ENCODE peak calls at places on chromosomes 5 and 9, in ten cellular contexts. Z, M, V, K, F, C, B, O, T and U are unnamed samples.

GRCh38 chr5:99702565-99702964 is 773.8 kb upstream of the CHD1 start:
- DNase-seq in M (no peak), O (no peak), K (no peak), Z (no peak), B (no peak), V (no peak), F (no peak), C (no peak), T (no peak), U (no peak)

GRCh38 chr5:180315762-180316212 is 23.9 kb upstream of the MAPK9 start:
- DNase-seq in C (no peak), V (peak), B (peak), K (no peak), Z (no peak), F (peak), M (no peak), O (peak), T (peak), U (peak)

GRCh38 chr9:95131023-95131943 is 186.2 kb downstream of the FANCC start:
- DNase-seq in C (peak), F (peak), K (no peak), T (peak), V (peak), Z (peak), O (peak), M (peak), B (peak), U (peak)

GRCh38 chr9:111700776-111701175 is 39.4 kb downstream of the GNG10 start:
- DNase-seq in F (no peak), B (no peak), V (no peak), K (no peak), M (no peak), O (no peak), T (no peak), Z (no peak), C (no peak), U (no peak)

GRCh38 chr9:132001550-132001949 is 78.1 kb downstream of the MED27 start:
- DNase-seq in K (no peak), M (no peak), O (no peak), V (no peak), C (no peak), Z (no peak), F (no peak), B (no peak), T (no peak), U (no peak)

GRCh38 chr9:93302586-93303257 is 118.8 kb downstream of the WNK2 start:
- DNase-seq in Z (peak), B (peak), T (peak), M (peak), F (peak), O (peak), K (peak), C (no peak), V (peak), U (peak)

GRCh38 chr5:178496661-178497060 is 93.5 kb downstream of the COL23A1 start:
- DNase-seq in T (no peak), M (no peak), C (no peak), O (no peak), B (no peak), Z (no peak), F (no peak), V (no peak), K (no peak), U (no peak)

GRCh38 chr9:131657890-131658752 is 81.8 kb downstream of the RAPGEF1 start:
- DNase-seq in T (peak), M (no peak), O (peak), V (peak), B (peak), Z (no peak), F (peak), C (no peak), K (no peak), U (no peak)

GRCh38 chr5:72065751-72066255 is 41.5 kb upstream of the MAP1B start:
- DNase-seq in V (peak), C (no peak), F (peak), B (no peak), O (no peak), K (no peak), Z (no peak), T (peak), M (peak), U (peak)

GRCh38 chr5:125189451-125190051 is 443.1 kb upstream of the ZNF608 start:
- DNase-seq in T (no peak), K (no peak), V (no peak), B (no peak), O (no peak), Z (no peak), M (no peak), F (no peak), C (no peak), U (peak)

GRCh38 chr5:95591490-95591901 is 28.4 kb upstream of the GPR150 start:
- DNase-seq in T (peak), V (peak), B (no peak), K (no peak), F (peak), Z (no peak), C (no peak), O (no peak), M (no peak), U (peak)

GRCh38 chr5:147805030-147805454 is 22.5 kb upstream of the JAKMIP2 start:
- DNase-seq in M (no peak), V (no peak), B (no peak), K (no peak), O (no peak), Z (no peak), C (no peak), T (no peak), F (no peak), U (no peak)

GRCh38 chr9:114930063-114930812 is at the start of gene TNFSF8:
- DNase-seq in F (no peak), M (no peak), Z (no peak), K (no peak), V (no peak), B (no peak), O (peak), T (no peak), C (no peak), U (peak)

GRCh38 chr5:169992789-169993188 is 12.5 kb upstream of the INSYN2B start:
- DNase-seq in B (no peak), F (no peak), M (no peak), O (no peak), C (no peak), T (no peak), Z (no peak), V (no peak), K (no peak), U (no peak)

GRCh38 chr5:96657068-96657467 is 5.1 kb upstream of the CAST start:
- DNase-seq in T (peak), C (no peak), V (peak), F (peak), B (no peak), O (peak), K (no peak), M (no peak), Z (no peak), U (peak)

GRCh38 chr9:89999534-90000370 is 394.9 kb downstream of the GADD45G start:
- DNase-seq in Z (peak), T (peak), F (peak), B (peak), C (peak), M (no peak), O (peak), V (peak), K (no peak), U (peak)

GRCh38 chr9:103941104-103941503 is 153.0 kb upstream of the SMC2 start:
- DNase-seq in B (no peak), C (no peak), T (no peak), V (no peak), Z (no peak), F (no peak), K (no peak), M (no peak), O (no peak), U (peak)

GRCh38 chr9:121485618-121486531 is 13.8 kb downstream of the GGTA1 start:
- DNase-seq in T (no peak), M (no peak), V (no peak), C (no peak), O (no peak), Z (no peak), K (peak), B (no peak), F (no peak), U (no peak)

GRCh38 chr9:110926828-110927227 is 111.4 kb downstream of the LPAR1 start:
- DNase-seq in Z (no peak), K (no peak), M (no peak), O (no peak), V (no peak), B (no peak), T (no peak), F (no peak), C (no peak), U (no peak)

GRCh38 chr9:129930743-129931142 is 95.5 kb downstream of the USP20 start:
- DNase-seq in C (no peak), K (no peak), M (no peak), O (no peak), Z (no peak), B (no peak), V (no peak), T (no peak), F (no peak), U (no peak)

GRCh38 chr9:109411069-109411761 is 86.9 kb downstream of the PTPN3 start:
- DNase-seq in F (no peak), K (no peak), T (no peak), M (no peak), B (no peak), C (no peak), O (peak), V (no peak), Z (no peak), U (no peak)

GRCh38 chr5:170303564-170303963 is 6.0 kb upstream of the LCP2 start:
- DNase-seq in M (no peak), O (no peak), V (no peak), C (no peak), B (no peak), F (no peak), Z (no peak), K (no peak), T (no peak), U (no peak)

GRCh38 chr5:55902696-55903095 is 51.5 kb downstream of the IL31RA start:
- DNase-seq in K (no peak), C (no peak), M (no peak), O (no peak), F (no peak), V (no peak), B (no peak), T (no peak), Z (no peak), U (no peak)

GRCh38 chr5:178695560-178695959 is 34.9 kb downstream of the ZNF354A start:
- DNase-seq in O (no peak), F (no peak), Z (no peak), B (no peak), C (no peak), V (no peak), T (no peak), K (no peak), M (no peak), U (no peak)

GRCh38 chr9:15307523-15307841 is 466 bp upstream of the TTC39B start:
- DNase-seq in T (no peak), F (no peak), K (no peak), O (no peak), Z (no peak), C (no peak), M (no peak), V (no peak), B (no peak), U (no peak)